ENCODE peak calls at places on chromosomes 7 and 10, in six cellular contexts. U is lower leg skin, I is body of pancreas, G is HCT116, M is K562, V is ovary. N is an unnamed sample.

GRCh38 chr7:50826371-50827172 is 43.9 kb upstream of the GRB10 start:
- DNase-seq in U (no peak), I (no peak), G (peak), M (no peak), V (no peak), N (no peak)

GRCh38 chr10:117431160-117431559 is 55.9 kb upstream of the PDZD8 start:
- DNase-seq in G (peak), U (no peak), V (no peak), M (no peak), I (no peak), N (no peak)

GRCh38 chr10:110138197-110138812 is 69.1 kb upstream of the MXI1 start:
- DNase-seq in M (no peak), V (no peak), G (peak), I (no peak), U (no peak), N (no peak)

GRCh38 chr10:26944261-26944882 is 83.6 kb upstream of the ABI1 start:
- DNase-seq in M (peak), I (no peak), G (no peak), V (no peak), U (no peak), N (no peak)

GRCh38 chr7:1940402-1940786 is 270.3 kb downstream of the ELFN1 start:
- DNase-seq in I (peak), U (peak), M (peak), G (no peak), V (peak), N (peak)

GRCh38 chr7:125169088-125169487 is 239.5 kb upstream of the POT1 start:
- DNase-seq in V (no peak), I (no peak), M (no peak), U (no peak), G (no peak), N (no peak)

GRCh38 chr10:15781381-15781960 is 61.7 kb upstream of the ITGA8 start:
- DNase-seq in U (no peak), M (no peak), G (no peak), V (no peak), I (no peak), N (no peak)

GRCh38 chr7:132690174-132690573 is 113.9 kb upstream of the PLXNA4 start:
- DNase-seq in V (no peak), G (no peak), I (no peak), M (no peak), U (no peak), N (no peak)

GRCh38 chr7:45112648-45113047 is 1.2 kb upstream of the TBRG4 start:
- DNase-seq in I (no peak), U (no peak), M (no peak), V (no peak), G (no peak), N (no peak)

GRCh38 chr10:112373912-112374338 is at the start of gene ACSL5:
- DNase-seq in M (no peak), U (no peak), I (no peak), V (no peak), G (no peak), N (no peak)

GRCh38 chr10:126143117-126143516 is 245.2 kb downstream of the ADAM12 start:
- DNase-seq in V (no peak), I (no peak), U (no peak), G (no peak), M (no peak), N (no peak)

GRCh38 chr10:123502983-123503382 is 163.2 kb upstream of the GPR26 start:
- DNase-seq in V (no peak), M (no peak), G (no peak), U (no peak), I (no peak), N (no peak)

GRCh38 chr7:24992314-24992713 is 12.3 kb upstream of the OSBPL3 start:
- DNase-seq in M (no peak), I (no peak), V (no peak), U (no peak), G (no peak), N (no peak)

GRCh38 chr10:47030191-47030698 is 119.0 kb downstream of the PTPN20 start:
- DNase-seq in U (peak), M (no peak), G (no peak), V (no peak), I (peak), N (no peak)

GRCh38 chr7:140924019-140924820 is 509 bp downstream of the BRAF start:
- DNase-seq in U (peak), G (peak), V (peak), M (peak), I (peak), N (peak)

GRCh38 chr10:98748298-98748697 is 301.6 kb upstream of the HPS1 start:
- DNase-seq in I (no peak), M (peak), V (no peak), G (peak), U (no peak), N (no peak)

GRCh38 chr10:635088-635861 is 54.2 kb downstream of the DIP2C start:
- DNase-seq in U (no peak), G (no peak), I (no peak), M (no peak), V (no peak), N (no peak)

GRCh38 chr7:47498229-47499056 is 83.5 kb downstream of the TNS3 start:
- DNase-seq in V (no peak), G (no peak), I (peak), U (no peak), M (no peak), N (no peak)

GRCh38 chr10:114541081-114541833 is 116.8 kb downstream of the ABLIM1 start:
- DNase-seq in M (no peak), G (no peak), U (peak), I (peak), V (peak), N (no peak)

GRCh38 chr7:123633553-123633952 is 22.1 kb upstream of the LMOD2 start:
- DNase-seq in V (no peak), I (no peak), G (no peak), U (no peak), M (no peak), N (no peak)

GRCh38 chr10:133012573-133013359 is 70.4 kb upstream of the CFAP46 start:
- DNase-seq in U (peak), G (no peak), M (peak), I (no peak), V (no peak), N (no peak)

GRCh38 chr10:7484456-7485266 is 73.8 kb upstream of the SFMBT2 start:
- DNase-seq in V (no peak), M (no peak), I (no peak), G (no peak), U (no peak), N (no peak)

GRCh38 chr10:49365275-49365674 is 30.6 kb downstream of the DRGX start:
- DNase-seq in U (peak), V (no peak), I (no peak), G (no peak), M (no peak), N (no peak)

DNA sequence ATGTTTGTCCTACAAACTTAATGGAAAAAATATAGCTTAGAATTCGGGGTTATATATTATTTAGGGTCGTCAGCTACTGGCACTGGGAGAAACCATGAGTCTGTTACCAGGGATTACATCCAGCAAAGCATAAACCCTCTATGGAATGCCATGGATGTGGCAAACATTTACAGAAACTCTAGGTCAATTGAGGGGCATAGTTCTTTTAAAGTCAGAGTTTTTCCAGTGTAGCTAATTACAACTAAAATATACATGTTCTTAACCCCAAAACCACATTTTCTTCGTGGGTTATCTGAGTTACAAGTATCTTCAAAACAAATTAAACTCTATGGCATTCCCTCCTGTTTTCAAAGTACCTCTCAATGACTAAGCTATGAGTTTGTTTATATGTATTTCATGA is 99.3 kb upstream of the THSD7A start:
- DNase-seq in U (no peak), V (no peak), I (no peak), G (no peak), M (no peak), N (no peak)
- H3K4me3 ChIP-seq in U (no peak), V (no peak), I (no peak), G (no peak), M (no peak), N (no peak)

DNA sequence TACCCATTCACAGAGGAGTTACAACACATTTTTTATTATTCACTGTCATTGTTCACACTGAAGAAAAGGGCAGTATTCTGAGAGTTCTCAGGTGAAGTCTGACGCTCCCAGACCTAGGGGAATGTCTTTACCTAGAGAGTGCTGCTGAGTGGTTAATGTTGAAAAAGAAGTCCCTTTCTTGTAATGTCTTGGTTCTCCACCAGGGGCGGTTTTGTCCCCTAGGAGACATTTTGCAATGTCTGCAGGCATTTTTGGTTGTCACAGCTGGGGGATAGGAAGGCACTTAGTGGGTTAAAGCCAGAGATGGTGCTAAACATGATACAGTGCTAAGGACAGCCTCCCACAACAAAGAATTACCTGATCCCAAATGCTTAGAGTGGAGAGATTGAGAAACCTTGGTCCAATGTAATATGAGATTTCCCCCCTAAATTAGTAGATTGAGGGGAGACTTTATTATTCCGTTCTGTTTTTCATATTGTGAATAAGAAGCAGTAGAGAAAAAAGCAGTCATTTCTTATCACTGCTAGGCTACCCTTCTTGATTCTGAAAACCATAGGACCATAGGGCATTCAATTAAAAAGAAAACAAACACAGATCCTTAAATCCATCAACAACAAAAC is 13.1 kb downstream of the UMAD1 start:
- DNase-seq in U (no peak), M (peak), G (peak), I (no peak), V (no peak), N (no peak)
- TF ChIP-seq CTCF in U (no peak), M (peak), G (peak), I (peak), V (no peak), N (peak)

GRCh38 chr7:76283254-76284159 is 19.0 kb upstream of the HSPB1 start:
- DNase-seq in M (no peak), G (no peak), U (no peak), I (no peak), V (no peak), N (no peak)

GRCh38 chr7:76281706-76282343 is 20.6 kb upstream of the HSPB1 start:
- DNase-seq in G (no peak), M (no peak), U (no peak), I (no peak), V (no peak), N (no peak)

GRCh38 chr7:76281006-76281705 is 21.3 kb upstream of the HSPB1 start:
- DNase-seq in G (no peak), U (no peak), M (peak), I (peak), V (no peak), N (no peak)

GRCh38 chr7:76280408-76280807 is 22.1 kb upstream of the HSPB1 start:
- DNase-seq in G (no peak), M (no peak), I (no peak), V (no peak), U (no peak), N (no peak)

DNA sequence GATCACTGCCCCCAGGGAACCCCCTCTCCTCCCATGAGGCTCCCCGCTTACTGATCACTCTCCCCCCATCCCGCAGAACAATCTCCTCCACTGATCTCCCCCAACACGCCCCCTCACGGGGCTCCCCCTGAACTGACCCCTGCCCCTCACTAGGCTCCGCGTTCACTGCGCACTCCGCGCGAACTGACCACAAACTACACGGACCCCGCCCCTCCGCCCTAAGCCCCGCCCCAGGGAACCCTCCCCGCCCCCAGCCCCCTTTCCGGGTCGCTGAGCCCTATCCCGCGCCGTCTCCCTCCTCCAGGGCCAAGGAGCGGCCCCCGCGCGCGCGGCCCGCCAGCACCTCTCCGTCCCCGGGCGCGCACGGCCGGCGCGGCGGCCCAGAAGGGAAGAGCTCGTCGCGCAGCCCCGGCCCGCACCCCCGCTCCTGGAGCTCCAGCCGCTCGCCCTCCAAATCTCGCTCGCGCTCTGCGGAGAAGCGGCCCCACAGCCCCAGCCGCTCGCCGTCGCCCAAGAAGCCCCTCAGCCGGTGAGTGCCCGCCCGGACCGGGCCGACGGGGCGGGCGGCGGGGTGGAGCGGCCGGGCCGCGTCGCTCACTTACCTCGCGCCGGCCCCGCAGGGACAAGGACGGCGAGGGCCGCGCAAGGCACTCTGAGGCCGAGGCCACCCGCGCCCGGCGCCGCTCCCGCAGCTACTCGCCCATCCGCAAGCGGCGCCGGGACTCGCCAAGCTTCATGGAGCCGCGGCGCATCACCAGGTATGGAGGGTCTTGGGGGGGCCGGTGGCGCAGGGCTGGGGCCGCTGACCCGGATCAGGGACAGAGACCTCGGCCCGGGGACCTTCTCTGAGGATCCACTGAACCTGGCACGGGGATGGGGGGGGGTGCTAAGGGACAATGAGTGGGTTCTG is 19.9 kb upstream of the HSPB1 start:
- DNase-seq in I (peak), U (no peak), M (peak), V (peak), G (no peak), N (peak)
- TF ChIP-seq POLR2A in I (no peak), U (no peak), M (no peak), V (no peak), G (peak), N (no peak)

DNA sequence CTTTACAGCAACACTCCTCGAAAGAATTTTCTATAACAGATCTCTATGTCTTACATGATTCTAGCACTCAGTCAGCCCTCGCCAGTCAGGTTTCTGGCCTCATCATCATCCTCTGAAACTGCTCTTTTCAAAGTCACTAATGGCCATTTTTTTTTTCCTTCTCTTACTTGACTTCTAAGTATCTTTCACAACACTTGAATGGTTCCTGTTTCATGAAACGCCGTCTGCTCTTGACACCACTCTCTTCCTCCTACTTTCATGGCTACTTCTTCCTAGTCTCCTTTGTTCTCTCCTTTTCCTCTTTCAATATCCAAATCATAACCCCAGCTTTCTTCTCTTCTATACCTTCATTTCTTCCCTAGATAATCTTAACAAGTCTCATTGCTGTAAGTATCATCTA is 100.5 kb upstream of the NRP1 start:
- DNase-seq in I (no peak), G (no peak), V (no peak), M (no peak), U (no peak), N (no peak)
- H3K4me3 ChIP-seq in I (no peak), G (no peak), V (no peak), M (no peak), U (no peak), N (no peak)

GRCh38 chr7:34320926-34321609 is 336.9 kb upstream of the NPSR1 start:
- DNase-seq in V (peak), G (peak), U (peak), I (peak), M (peak), N (peak)
- TF ChIP-seq CTCF in V (peak), G (peak), U (no peak), I (peak), M (peak), N (peak)

N was measured in heart left ventricle.